ENCODE peak calls at places on chromosomes 11 and 22, in eight cellular contexts. J, K, F, E, N, Y, W and X are unnamed samples.
A peak's percentile ranks its signal among the peaks of the same experiment; 100 is the strongest.

GRCh38 chr11:1444823-1445422 is 41.7 kb downstream of the MOB2 start:
- DNase-seq in J (no peak), K (no peak), F (no peak), E (no peak), N (no peak), Y (no peak), W (no peak), X (no peak)

GRCh38 chr11:85115798-85116197 is 511.3 kb downstream of the DLG2 start:
- DNase-seq in J (no peak), K (no peak), F (no peak), E (no peak), N (no peak), Y (no peak), W (no peak), X (no peak)

GRCh38 chr11:69744435-69744834 is 30.7 kb downstream of the FGF4 start:
- DNase-seq in J (no peak), K (peak; percentile 89), F (no peak), E (no peak), N (no peak), Y (no peak), W (no peak), X (no peak)

GRCh38 chr22:46212195-46212594 is 37.9 kb downstream of the CDPF1 start:
- DNase-seq in J (no peak), K (no peak), F (no peak), E (no peak), N (no peak), Y (no peak), W (peak; percentile 19), X (no peak)

GRCh38 chr11:67407700-67408163 is 3.8 kb downstream of the TBC1D10C start:
- DNase-seq in J (no peak), K (no peak), F (no peak), E (no peak), N (no peak), Y (no peak), W (no peak), X (no peak)

GRCh38 chr11:44835979-44836378 is 109.2 kb downstream of the TSPAN18 start:
- DNase-seq in J (no peak), K (no peak), F (no peak), E (no peak), N (no peak), Y (no peak), W (no peak), X (no peak)

GRCh38 chr11:95531116-95531515 is 258.5 kb downstream of the FAM76B start:
- DNase-seq in J (no peak), K (no peak), F (no peak), E (peak; percentile 43), N (no peak), Y (no peak), W (no peak), X (no peak)

GRCh38 chr22:50081426-50082196 is 3.6 kb downstream of the MLC1 start:
- DNase-seq in J (no peak), K (no peak), F (no peak), E (no peak), N (no peak), Y (no peak), W (no peak), X (no peak)

GRCh38 chr11:13415201-13415600 is 47.8 kb downstream of the BTBD10 start:
- DNase-seq in J (no peak), K (no peak), F (no peak), E (no peak), N (no peak), Y (no peak), W (no peak), X (no peak)

GRCh38 chr11:1177020-1177770 is 19.4 kb downstream of the MUC5AC start:
- DNase-seq in J (no peak), K (no peak), F (no peak), E (no peak), N (no peak), Y (peak; percentile 8), W (no peak), X (no peak)

GRCh38 chr11:44979536-44980399 is 29.1 kb upstream of the TP53I11 start:
- DNase-seq in J (no peak), K (no peak), F (peak; percentile 60), E (no peak), N (peak; percentile 90), Y (peak; percentile 89), W (no peak), X (no peak)

GRCh38 chr22:17083255-17083654 is 1.5 kb upstream of the IL17RA start:
- DNase-seq in J (no peak), K (no peak), F (no peak), E (no peak), N (no peak), Y (no peak), W (no peak), X (no peak)

GRCh38 chr11:131672191-131672590 is 301.8 kb downstream of the NTM start:
- DNase-seq in J (no peak), K (no peak), F (no peak), E (no peak), N (peak; percentile 12), Y (no peak), W (no peak), X (no peak)

GRCh38 chr11:20250644-20251247 is 90.5 kb upstream of the DBX1 start:
- DNase-seq in J (no peak), K (no peak), F (no peak), E (no peak), N (no peak), Y (no peak), W (no peak), X (no peak)

GRCh38 chr11:76832365-76832764 is 28.4 kb upstream of the ACER3 start:
- DNase-seq in J (no peak), K (no peak), F (no peak), E (no peak), N (no peak), Y (no peak), W (no peak), X (no peak)

GRCh38 chr11:126591966-126592489 is 236.5 kb downstream of the ST3GAL4 start:
- DNase-seq in J (no peak), K (no peak), F (no peak), E (no peak), N (no peak), Y (no peak), W (no peak), X (no peak)

GRCh38 chr11:17343907-17344306 is 7.7 kb upstream of the NCR3LG1 start:
- DNase-seq in J (no peak), K (no peak), F (no peak), E (peak; percentile 75), N (no peak), Y (no peak), W (peak; percentile 80), X (peak; percentile 87)

GRCh38 chr11:3644817-3645235 is at the start of gene ART1:
- DNase-seq in J (no peak), K (peak; percentile 85), F (no peak), E (no peak), N (no peak), Y (no peak), W (no peak), X (no peak)

GRCh38 chr11:119533931-119534694 is 111.1 kb upstream of the THY1 start:
- DNase-seq in J (peak; percentile 81), K (peak; percentile 61), F (peak; percentile 63), E (peak; percentile 90), N (peak; percentile 79), Y (peak; percentile 79), W (peak; percentile 79), X (peak; percentile 79)

GRCh38 chr11:74730601-74731260 is 495 bp downstream of the CHRDL2 start:
- DNase-seq in J (no peak), K (no peak), F (no peak), E (no peak), N (no peak), Y (no peak), W (no peak), X (no peak)

GRCh38 chr11:20609727-20610707 is 10.6 kb downstream of the SLC6A5 start:
- DNase-seq in J (peak; percentile 93), K (peak; percentile 79), F (peak; percentile 87), E (peak; percentile 90), N (peak; percentile 59), Y (peak; percentile 81), W (peak; percentile 81), X (peak; percentile 80)

GRCh38 chr11:4071828-4072421 is 22.7 kb upstream of the RRM1 start:
- DNase-seq in J (no peak), K (no peak), F (no peak), E (no peak), N (no peak), Y (no peak), W (no peak), X (no peak)

GRCh38 chr11:16086229-16086628 is 270.1 kb downstream of the SOX6 start:
- DNase-seq in J (peak; percentile 33), K (no peak), F (no peak), E (no peak), N (no peak), Y (no peak), W (no peak), X (no peak)

GRCh38 chr11:35540526-35540925 is 15.1 kb upstream of the PAMR1 start:
- DNase-seq in J (no peak), K (no peak), F (no peak), E (no peak), N (no peak), Y (no peak), W (no peak), X (no peak)

GRCh38 chr22:36362819-36363377 is 24.9 kb downstream of the MYH9 start:
- DNase-seq in J (no peak), K (no peak), F (no peak), E (peak; percentile 52), N (no peak), Y (no peak), W (peak; percentile 71), X (peak; percentile 54)

GRCh38 chr11:12103411-12104225 is 6.8 kb upstream of the MICAL2 start:
- DNase-seq in J (no peak), K (no peak), F (no peak), E (no peak), N (no peak), Y (no peak), W (no peak), X (no peak)